ENCODE peak calls at places on chromosome 13, in four cellular contexts. One of them, this sample, is unnamed.

GRCh38 chr13:35228536-35228935 is 248.0 kb downstream of the MAB21L1 start:
- DNase-seq in activated CD8-positive, alpha-beta memory T cell treated with anti-CD3 and anti-CD28 coated beads, Interleukin-2, amount 50 U/mL, for 48 hours: no peak
- DNase-seq in hepatocyte: no peak
- DNase-seq in GM19239: no peak
- DNase-seq in this sample: no peak

GRCh38 chr13:98875146-98875729 is 102.6 kb downstream of the DOCK9 start:
- DNase-seq in GM19239: peak
- DNase-seq in activated CD8-positive, alpha-beta memory T cell treated with anti-CD3 and anti-CD28 coated beads, Interleukin-2, amount 50 U/mL, for 48 hours: no peak
- DNase-seq in hepatocyte: no peak
- DNase-seq in this sample: no peak

GRCh38 chr13:48334534-48335127 is 31.1 kb downstream of the RB1 start:
- DNase-seq in activated CD8-positive, alpha-beta memory T cell treated with anti-CD3 and anti-CD28 coated beads, Interleukin-2, amount 50 U/mL, for 48 hours: no peak
- DNase-seq in GM19239: no peak
- DNase-seq in hepatocyte: peak
- DNase-seq in this sample: peak

GRCh38 chr13:114162533-114162922 is 16.5 kb upstream of the CFAP97D2 start:
- DNase-seq in GM19239: no peak
- DNase-seq in activated CD8-positive, alpha-beta memory T cell treated with anti-CD3 and anti-CD28 coated beads, Interleukin-2, amount 50 U/mL, for 48 hours: no peak
- DNase-seq in hepatocyte: no peak
- DNase-seq in this sample: no peak

GRCh38 chr13:43545317-43545874 is 241.4 kb downstream of the ENOX1 start:
- DNase-seq in hepatocyte: no peak
- DNase-seq in GM19239: no peak
- DNase-seq in activated CD8-positive, alpha-beta memory T cell treated with anti-CD3 and anti-CD28 coated beads, Interleukin-2, amount 50 U/mL, for 48 hours: no peak
- DNase-seq in this sample: peak

GRCh38 chr13:20553309-20553708 is 13.6 kb upstream of the IFT88 start:
- DNase-seq in activated CD8-positive, alpha-beta memory T cell treated with anti-CD3 and anti-CD28 coated beads, Interleukin-2, amount 50 U/mL, for 48 hours: no peak
- DNase-seq in hepatocyte: peak
- DNase-seq in GM19239: no peak
- DNase-seq in this sample: no peak

GRCh38 chr13:19644947-19645439 is 11.5 kb downstream of the MPHOSPH8 start:
- DNase-seq in GM19239: no peak
- DNase-seq in hepatocyte: no peak
- DNase-seq in activated CD8-positive, alpha-beta memory T cell treated with anti-CD3 and anti-CD28 coated beads, Interleukin-2, amount 50 U/mL, for 48 hours: no peak
- DNase-seq in this sample: no peak

GRCh38 chr13:29571876-29572570 is 23.5 kb downstream of the SLC7A1 start:
- DNase-seq in GM19239: no peak
- DNase-seq in activated CD8-positive, alpha-beta memory T cell treated with anti-CD3 and anti-CD28 coated beads, Interleukin-2, amount 50 U/mL, for 48 hours: no peak
- DNase-seq in hepatocyte: no peak
- DNase-seq in this sample: no peak

GRCh38 chr13:100108913-100109507 is 20.1 kb downstream of the PCCA start:
- DNase-seq in hepatocyte: no peak
- DNase-seq in GM19239: no peak
- DNase-seq in activated CD8-positive, alpha-beta memory T cell treated with anti-CD3 and anti-CD28 coated beads, Interleukin-2, amount 50 U/mL, for 48 hours: no peak
- DNase-seq in this sample: peak

GRCh38 chr13:44259045-44260042 is 114.3 kb upstream of the SERP2 start:
- DNase-seq in activated CD8-positive, alpha-beta memory T cell treated with anti-CD3 and anti-CD28 coated beads, Interleukin-2, amount 50 U/mL, for 48 hours: peak
- DNase-seq in GM19239: peak
- DNase-seq in hepatocyte: peak
- DNase-seq in this sample: peak